ENCODE peak calls at places on chromosomes 1 and 21, in five cellular contexts. B, M, G, T and R are unnamed samples. For H3K4me1, the result is how much of the 10 kb centered on the place peaks cover.

GRCh38 chr21:37654596-37654995 is 261.7 kb downstream of the KCNJ6 start:
- DNase-seq in B (no peak), M (no peak), G (no peak), T (no peak), R (no peak)

GRCh38 chr1:184390889-184391288 is 4.1 kb downstream of the C1orf21 start:
- DNase-seq in B (no peak), M (no peak), G (peak), T (no peak), R (no peak)

GRCh38 chr1:231381729-231382128 is 40.4 kb downstream of the EGLN1 start:
- DNase-seq in B (no peak), M (no peak), G (no peak), T (no peak), R (no peak)

GRCh38 chr1:78005755-78006154 is 1.0 kb downstream of the DNAJB4 start:
- DNase-seq in B (no peak), M (no peak), G (peak), T (no peak), R (no peak)

GRCh38 chr1:109498161-109498801 is 4.4 kb downstream of the CYB561D1 start:
- DNase-seq in B (no peak), M (no peak), G (peak), T (no peak), R (no peak)

GRCh38 chr21:17371470-17371869 is 141.4 kb upstream of the CXADR start:
- DNase-seq in B (no peak), M (no peak), G (peak), T (no peak), R (no peak)

GRCh38 chr1:101605878-101606277 is 369.1 kb downstream of the S1PR1 start:
- DNase-seq in B (no peak), M (no peak), G (no peak), T (no peak), R (no peak)

GRCh38 chr1:21816602-21817302 is 4.7 kb downstream of the LDLRAD2 start:
- DNase-seq in B (no peak), M (no peak), G (peak), T (no peak), R (no peak)

GRCh38 chr21:43814215-43815106 is 25.1 kb downstream of the RRP1 start:
- DNase-seq in B (no peak), M (no peak), G (peak), T (no peak), R (no peak)

GRCh38 chr21:25427828-25428227 is 179.5 kb downstream of the MRPL39 start:
- DNase-seq in B (no peak), M (no peak), G (no peak), T (no peak), R (no peak)

GRCh38 chr1:46547481-46548383 is 3.7 kb downstream of the KNCN start:
- DNase-seq in B (no peak), M (no peak), G (peak), T (no peak), R (no peak)

GRCh38 chr1:204103121-204103741 is 30.3 kb downstream of the SOX13 start:
- DNase-seq in B (no peak), M (no peak), G (no peak), T (no peak), R (no peak)

GRCh38 chr1:21206117-21206516 is 29.4 kb upstream of the EIF4G3 start:
- DNase-seq in B (no peak), M (no peak), G (no peak), T (no peak), R (no peak)

GRCh38 chr1:155192346-155193274 is 15.1 kb downstream of the THBS3 start:
- DNase-seq in B (no peak), M (no peak), G (no peak), T (peak), R (peak)

GRCh38 chr1:2231667-2232254 is 3.6 kb downstream of the SKI start:
- DNase-seq in B (peak), M (peak), G (peak), T (peak), R (peak)
- H3K4me1 ChIP-seq in B (under half), M (under half), G (under half), T (half or more), R (under half)

GRCh38 chr1:234938114-234938513 is 190.5 kb downstream of the TOMM20 start:
- DNase-seq in B (no peak), M (no peak), G (no peak), T (no peak), R (no peak)
- H3K4me1 ChIP-seq in B (under half), M (under half), G (under half), T (under half), R (under half)

DNA sequence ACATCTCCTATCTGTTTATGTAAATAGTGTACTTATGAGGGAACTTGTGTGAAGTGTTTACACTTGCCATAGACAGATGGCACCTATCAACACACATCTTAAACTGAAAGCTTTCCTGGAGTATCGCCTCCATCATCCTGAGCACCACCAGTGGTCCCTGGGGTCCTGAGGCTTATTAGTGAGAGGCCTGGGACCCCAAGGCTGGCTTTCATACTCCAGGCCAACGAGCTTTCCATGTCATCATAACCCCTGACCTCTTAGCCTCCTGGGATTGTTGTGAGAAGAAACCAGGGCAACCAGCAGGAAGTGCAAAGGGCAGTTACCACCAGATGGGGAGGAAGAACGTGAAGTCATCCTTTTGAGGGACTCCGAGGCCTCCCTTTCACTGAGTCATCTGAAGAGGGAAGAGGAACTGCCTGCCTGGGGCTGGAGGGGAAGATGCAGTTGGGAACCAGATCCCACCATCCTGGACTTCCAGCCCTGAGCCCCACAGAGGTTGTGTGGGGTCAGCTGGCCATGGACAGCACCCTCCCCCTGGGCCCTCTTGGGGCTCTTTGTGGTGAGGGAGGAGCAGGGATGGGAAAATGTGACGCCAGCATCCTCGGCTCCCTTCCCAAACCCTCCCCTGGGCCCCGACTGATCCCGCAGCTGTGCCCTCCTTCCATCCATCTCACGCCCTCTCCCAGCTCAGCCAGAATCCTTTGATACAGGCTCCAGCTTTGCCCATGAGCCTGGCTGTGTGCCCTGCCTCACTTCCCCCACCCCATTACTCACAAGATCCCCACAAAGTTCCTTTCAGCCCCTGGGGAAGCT is 5.8 kb downstream of the INKA2 start:
- DNase-seq in B (no peak), M (no peak), G (peak), T (no peak), R (no peak)
- H3K4me1 ChIP-seq in B (under half), M (under half), G (under half), T (under half), R (under half)

GRCh38 chr1:17112076-17112475 is 7.2 kb downstream of the PADI2 start:
- DNase-seq in B (no peak), M (no peak), G (no peak), T (no peak), R (no peak)

GRCh38 chr1:17110555-17110926 is 8.7 kb downstream of the PADI2 start:
- DNase-seq in B (no peak), M (no peak), G (no peak), T (no peak), R (no peak)

GRCh38 chr1:17113973-17114372 is 5.3 kb downstream of the PADI2 start:
- DNase-seq in B (no peak), M (peak), G (no peak), T (no peak), R (no peak)

GRCh38 chr1:17109897-17110554 is 9.2 kb downstream of the PADI2 start:
- DNase-seq in B (no peak), M (no peak), G (no peak), T (peak), R (no peak)

DNA sequence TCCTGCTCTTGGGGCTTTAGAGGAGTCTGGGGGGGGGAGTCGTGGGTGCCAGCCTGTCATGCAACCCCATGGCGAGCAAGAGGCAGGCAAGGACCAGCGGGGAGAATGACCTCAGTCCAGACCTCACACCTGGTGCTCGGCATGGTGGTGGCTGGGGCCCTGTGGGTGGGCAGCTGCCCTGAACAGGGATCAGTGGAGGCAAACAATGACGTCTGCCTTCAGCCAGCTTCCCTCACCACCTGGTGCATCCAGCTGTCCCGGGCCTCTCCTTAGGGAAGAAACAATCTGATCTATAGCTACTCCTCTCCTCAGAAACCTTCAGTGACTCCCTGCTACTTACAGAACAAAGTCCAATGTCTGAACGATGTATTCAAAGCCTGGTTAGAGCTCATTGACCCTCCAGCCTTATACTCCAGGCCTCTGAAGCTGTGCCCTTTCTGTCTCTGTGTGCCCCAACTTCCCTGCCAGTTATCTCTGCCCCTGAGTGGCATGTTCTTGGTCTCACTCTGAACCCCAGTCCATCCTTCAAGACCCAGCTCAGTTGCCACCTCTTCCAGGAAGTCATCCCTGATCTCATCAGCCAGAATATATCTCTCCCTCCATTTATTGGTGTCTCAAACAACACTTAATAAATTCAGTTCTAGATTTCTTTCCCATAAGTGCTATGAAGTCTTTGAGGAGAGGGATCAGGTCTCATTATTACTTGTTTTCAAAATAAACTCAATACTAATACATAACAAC is 6.6 kb downstream of the PADI2 start:
- DNase-seq in B (no peak), M (no peak), G (no peak), T (peak), R (no peak)
- H3K4me1 ChIP-seq in B (under half), M (under half), G (under half), T (under half), R (under half)

GRCh38 chr1:147738739-147739476 is 21.5 kb downstream of the GJA5 start:
- DNase-seq in B (no peak), M (no peak), G (no peak), T (no peak), R (no peak)

GRCh38 chr1:147740391-147740790 is 20.0 kb downstream of the GJA5 start:
- DNase-seq in B (no peak), M (no peak), G (no peak), T (no peak), R (no peak)

GRCh38 chr1:147738129-147738528 is 22.3 kb downstream of the GJA5 start:
- DNase-seq in B (no peak), M (no peak), G (no peak), T (no peak), R (no peak)

GRCh38 chr1:147745271-147745670 is 15.1 kb downstream of the GJA5 start:
- DNase-seq in B (no peak), M (no peak), G (no peak), T (no peak), R (no peak)

GRCh38 chr1:147741075-147741474 is 19.3 kb downstream of the GJA5 start:
- DNase-seq in B (no peak), M (no peak), G (no peak), T (no peak), R (no peak)
- H3K4me1 ChIP-seq in B (under half), M (under half), G (under half), T (under half), R (under half)